ENCODE peak calls at places on chromosomes 4 and X, in four cellular contexts. X is dorsolateral prefrontal cortex, H is type B pancreatic cell, F is ascending aorta. D is an unnamed sample.

GRCh38 chrX:138128025-138128671 is 562.2 kb downstream of the ZIC3 start:
- DNase-seq in X (no peak), H (no peak), F (no peak), D (no peak)

GRCh38 chrX:10833299-10834169 is 213.1 kb upstream of the MID1 start:
- DNase-seq in X (no peak), H (peak), F (peak), D (peak)

GRCh38 chrX:55484948-55485347 is 4.7 kb downstream of the USP51 start:
- DNase-seq in X (no peak), H (no peak), F (no peak), D (no peak)

GRCh38 chr4:1451106-1451751 is 45.0 kb upstream of the NKX1-1 start:
- DNase-seq in X (no peak), H (no peak), F (no peak), D (no peak)

GRCh38 chr4:186829740-186830449 is 106.2 kb upstream of the FAT1 start:
- DNase-seq in X (no peak), H (no peak), F (no peak), D (no peak)

GRCh38 chr4:187798385-187798784 is 197.2 kb upstream of the ZFP42 start:
- DNase-seq in X (no peak), H (no peak), F (no peak), D (no peak)

GRCh38 chr4:102586644-102587021 is 85.5 kb downstream of the NFKB1 start:
- DNase-seq in X (no peak), H (no peak), F (no peak), D (no peak)

GRCh38 chr4:159146007-159146330 is 43.1 kb downstream of the RAPGEF2 start:
- DNase-seq in X (no peak), H (no peak), F (no peak), D (no peak)

GRCh38 chrX:134528936-134529335 is 69.0 kb downstream of the HPRT1 start:
- DNase-seq in X (no peak), H (no peak), F (no peak), D (no peak)

GRCh38 chrX:131331152-131331551 is 42.0 kb upstream of the IGSF1 start:
- DNase-seq in X (no peak), H (no peak), F (no peak), D (no peak)
- TF ChIP-seq CTCF in X (no peak), H (no peak), F (no peak), D (no peak)

DNA sequence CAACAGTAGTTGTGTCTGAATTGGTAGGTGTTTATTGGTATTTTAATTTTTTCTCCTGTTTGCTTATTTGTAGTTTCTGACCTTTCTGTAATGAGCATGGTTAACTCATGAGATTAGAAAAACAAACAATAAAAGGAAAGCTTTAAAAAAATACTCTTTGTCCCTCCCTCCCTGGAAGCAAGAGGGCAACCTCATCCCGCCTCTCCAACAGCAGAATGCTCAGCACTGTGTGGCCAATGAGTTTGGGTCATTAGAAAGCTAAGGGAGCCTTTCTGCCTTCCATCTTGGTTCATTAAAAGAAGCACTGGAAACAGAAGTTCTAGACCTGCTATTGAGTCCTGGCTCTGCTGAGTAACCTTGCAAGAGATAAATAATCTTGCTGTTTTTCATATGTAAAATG is 33.9 kb downstream of the TRPC5 start:
- DNase-seq in X (no peak), H (no peak), F (no peak), D (no peak)
- TF ChIP-seq CTCF in X (no peak), H (no peak), F (no peak), D (no peak)

GRCh38 chr4:112381996-112382692 is 85.0 kb downstream of the ALPK1 start:
- DNase-seq in X (no peak), H (no peak), F (no peak), D (no peak)

GRCh38 chr4:112377127-112377635 is 80.0 kb downstream of the ALPK1 start:
- DNase-seq in X (no peak), H (no peak), F (no peak), D (no peak)

GRCh38 chr4:112378858-112379257 is 81.7 kb downstream of the ALPK1 start:
- DNase-seq in X (no peak), H (no peak), F (no peak), D (no peak)

GRCh38 chr4:112377701-112378620 is 80.8 kb downstream of the ALPK1 start:
- DNase-seq in X (no peak), H (no peak), F (no peak), D (no peak)

DNA sequence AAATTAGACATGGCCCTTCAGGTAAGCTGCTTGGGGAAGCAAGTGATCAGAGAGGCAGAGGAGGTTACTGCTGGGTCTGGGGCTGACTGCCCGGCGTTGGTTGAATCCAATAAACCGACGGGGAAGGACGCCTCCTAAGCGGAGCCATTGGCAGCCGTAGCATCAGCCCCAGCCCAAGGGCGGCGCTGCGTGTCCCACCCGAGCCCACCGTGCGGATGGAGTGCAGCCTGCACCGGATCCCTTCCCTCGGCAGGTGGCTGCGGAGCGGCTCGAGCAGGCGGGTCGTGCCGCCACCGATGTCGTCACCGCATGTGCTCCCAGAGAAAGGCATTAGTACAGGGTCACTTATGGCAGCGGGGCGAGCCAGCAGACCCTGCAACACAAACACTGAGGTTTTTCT is 82.1 kb downstream of the ALPK1 start:
- DNase-seq in X (no peak), H (no peak), F (no peak), D (peak)
- TF ChIP-seq CTCF in X (no peak), H (peak), F (no peak), D (no peak)

GRCh38 chr4:182093947-182094346 is 149.3 kb upstream of the TENM3 start:
- DNase-seq in X (no peak), H (no peak), F (no peak), D (no peak)
- TF ChIP-seq CTCF in X (no peak), H (no peak), F (no peak), D (no peak)

GRCh38 chrX:1249101-1249887 is 19.3 kb upstream of the CSF2RA start:
- DNase-seq in X (no peak), H (peak), F (peak), D (no peak)

GRCh38 chrX:1244164-1245076 is 24.2 kb upstream of the CSF2RA start:
- DNase-seq in X (no peak), H (no peak), F (no peak), D (no peak)

GRCh38 chrX:1242901-1243402 is 25.7 kb upstream of the CSF2RA start:
- DNase-seq in X (no peak), H (no peak), F (no peak), D (no peak)

GRCh38 chrX:1248381-1249061 is 20.1 kb upstream of the CSF2RA start:
- DNase-seq in X (no peak), H (no peak), F (no peak), D (peak)

DNA sequence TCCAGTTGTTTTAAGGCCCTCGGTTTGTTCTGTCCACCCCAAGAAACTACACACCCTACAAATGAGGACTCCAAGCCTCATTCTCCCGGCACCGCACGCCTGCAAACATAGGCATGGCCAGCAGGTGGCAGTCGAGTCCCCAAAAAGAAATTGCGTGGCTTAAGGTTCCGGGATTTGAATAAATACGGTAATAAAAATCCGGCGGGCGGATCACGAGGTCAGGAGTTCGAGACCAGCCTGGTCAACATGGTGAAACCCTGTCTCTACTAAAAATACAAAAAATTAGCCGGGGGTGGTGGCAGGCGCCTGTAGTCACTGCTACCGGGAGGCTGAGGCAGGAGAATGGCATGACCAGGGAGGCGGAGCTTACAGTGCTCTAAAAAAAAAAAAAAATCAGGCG is 21.8 kb upstream of the CSF2RA start:
- DNase-seq in X (peak), H (peak), F (peak), D (peak)
- TF ChIP-seq CTCF in X (peak), H (peak), F (peak), D (peak)

GRCh38 chrX:40476958-40477357 is 103.8 kb upstream of the ATP6AP2 start:
- DNase-seq in X (no peak), H (no peak), F (no peak), D (no peak)

GRCh38 chrX:40471965-40472648 is 108.7 kb upstream of the ATP6AP2 start:
- DNase-seq in X (peak), H (no peak), F (no peak), D (peak)

GRCh38 chrX:40474205-40474626 is 106.6 kb upstream of the ATP6AP2 start:
- DNase-seq in X (no peak), H (no peak), F (no peak), D (peak)

GRCh38 chrX:40470830-40471429 is 109.8 kb upstream of the ATP6AP2 start:
- DNase-seq in X (no peak), H (no peak), F (no peak), D (no peak)

DNA sequence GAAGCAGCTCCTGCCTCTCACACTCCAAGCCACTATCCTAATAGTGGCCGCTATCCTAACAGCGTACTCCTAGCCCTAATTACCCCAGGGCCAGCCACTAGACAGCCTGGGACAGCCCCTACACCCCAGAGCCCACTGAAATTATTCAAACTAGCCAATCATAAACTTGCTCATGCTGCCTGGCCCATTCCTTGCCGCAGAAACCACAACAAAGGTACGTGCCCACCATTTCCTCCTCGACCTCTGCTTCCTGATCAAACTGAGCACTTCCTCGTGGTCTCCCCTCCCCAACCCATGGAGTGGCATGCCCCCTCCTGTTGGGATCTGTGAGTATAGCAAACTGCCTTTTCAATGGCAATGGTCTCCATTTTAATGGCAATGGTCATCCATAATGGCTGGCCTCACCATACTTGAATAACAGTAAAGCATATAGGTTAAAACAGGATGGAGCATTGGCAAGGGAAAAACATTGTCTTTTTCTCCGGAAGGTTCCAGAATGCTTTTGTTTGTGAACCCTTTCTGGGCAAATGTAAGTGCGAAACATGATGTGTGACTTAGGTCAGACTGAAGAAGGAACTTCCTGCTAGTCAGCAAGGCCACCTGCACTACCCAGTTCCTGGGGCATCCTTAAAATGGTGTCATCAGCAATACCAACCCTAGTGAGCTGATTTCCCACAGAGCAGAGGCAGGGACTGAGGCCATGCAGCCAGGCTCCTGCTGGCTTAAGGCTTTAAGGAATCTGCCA is 107.1 kb upstream of the ATP6AP2 start:
- DNase-seq in X (no peak), H (no peak), F (no peak), D (no peak)
- TF ChIP-seq CTCF in X (no peak), H (no peak), F (no peak), D (no peak)

DNA sequence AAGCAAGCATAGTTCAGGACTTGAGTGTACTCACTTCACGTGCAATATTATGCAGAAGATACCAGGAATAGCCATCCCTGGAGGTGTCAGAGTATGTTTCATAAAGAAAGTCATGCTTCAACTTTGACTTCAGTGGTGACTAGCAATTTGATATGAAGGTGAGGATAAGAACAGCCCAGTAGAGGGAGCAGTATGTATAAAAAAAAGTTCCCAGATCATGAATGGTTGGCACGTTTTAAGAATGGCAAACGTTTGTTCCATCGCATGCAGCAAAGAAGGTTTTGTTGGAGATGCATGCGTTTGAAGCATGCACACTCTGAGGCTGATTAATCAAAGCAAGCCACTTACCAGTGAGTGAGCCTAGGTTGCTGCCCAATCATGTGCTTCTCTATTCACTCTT is 33.5 kb upstream of the SLITRK4 start:
- DNase-seq in X (no peak), H (no peak), F (no peak), D (no peak)
- TF ChIP-seq CTCF in X (peak), H (peak), F (no peak), D (no peak)

GRCh38 chrX:118644378-118644777 is 83.0 kb upstream of the IL13RA1 start:
- DNase-seq in X (no peak), H (no peak), F (no peak), D (no peak)
- TF ChIP-seq CTCF in X (peak), H (peak), F (no peak), D (peak)

DNA sequence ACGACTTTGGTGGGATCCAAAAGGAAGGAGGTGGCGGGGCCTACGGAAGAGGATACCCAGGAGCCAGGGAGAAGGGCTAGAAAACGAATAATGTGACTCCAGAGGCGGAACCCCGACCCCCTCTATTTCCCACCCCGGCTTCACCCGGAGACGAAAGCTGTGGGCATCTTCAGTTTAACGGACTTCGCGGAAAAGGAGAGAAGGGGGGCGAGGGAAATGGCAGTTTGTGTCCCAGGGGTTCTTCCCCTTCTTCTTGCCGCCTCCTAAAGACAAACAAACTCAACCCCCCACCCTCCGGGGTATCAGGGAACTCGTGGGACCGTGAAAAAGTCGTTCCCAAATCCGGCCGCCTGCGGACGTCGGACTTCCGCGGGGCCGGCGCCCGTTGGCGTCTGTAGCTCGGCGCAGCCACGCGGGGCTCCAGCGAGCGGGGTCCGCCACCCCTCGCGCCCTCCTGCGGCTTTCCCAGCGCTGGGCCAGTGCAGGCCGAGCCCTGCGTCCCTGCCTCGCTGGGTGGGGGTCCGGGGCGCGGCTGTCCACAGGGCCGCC is 3.6 kb upstream of the LEF1 start:
- DNase-seq in X (no peak), H (peak), F (no peak), D (no peak)
- TF ChIP-seq CTCF in X (no peak), H (peak), F (no peak), D (no peak)